ENCODE peak calls at places on chromosomes 12 and 14, in nine cellular contexts. N is KBM-7, Q is WERI-Rb-1, T is thyroid gland, C is right cardiac atrium, O is pancreas, J is AG20443, X is amniotic epithelial cell, M is NCI-H446 treated with DMSO at 0.1 percent for 48 hours. R is an unnamed sample.

GRCh38 chr12:107351716-107352115 is 258.4 kb upstream of the CRY1 start:
- DNase-seq in N (no peak), Q (no peak), T (no peak), C (no peak), O (no peak), J (no peak), X (no peak), M (no peak), R (no peak)

GRCh38 chr14:61753631-61754030 is 8.6 kb upstream of the SNAPC1 start:
- DNase-seq in N (no peak), Q (no peak), T (no peak), C (no peak), O (no peak), J (no peak), X (peak; percentile 53), M (no peak), R (no peak)

GRCh38 chr12:52647601-52648000 is 4.4 kb downstream of the KRT2 start:
- DNase-seq in N (no peak), Q (no peak), T (no peak), C (no peak), O (no peak), J (no peak), X (no peak), M (no peak), R (no peak)

GRCh38 chr12:128729628-128730121 is 94.1 kb downstream of the SLC15A4 start:
- DNase-seq in N (peak; percentile 3), Q (no peak), T (no peak), C (no peak), O (no peak), J (no peak), X (no peak), M (no peak), R (no peak)

GRCh38 chr12:49012739-49013138 is 5.8 kb downstream of the PRKAG1 start:
- DNase-seq in N (no peak), Q (no peak), T (no peak), C (no peak), O (no peak), J (no peak), X (no peak), M (no peak), R (no peak)

GRCh38 chr12:3236345-3237153 is 159.4 kb downstream of the TSPAN9 start:
- DNase-seq in N (no peak), Q (peak; percentile 57), T (no peak), C (no peak), O (no peak), J (peak; percentile 66), X (peak; percentile 82), M (no peak), R (no peak)

GRCh38 chr14:61184117-61184516 is 97.0 kb downstream of the TMEM30B start:
- DNase-seq in N (no peak), Q (no peak), T (no peak), C (no peak), O (no peak), J (peak; percentile 84), X (peak; percentile 83), M (no peak), R (no peak)

GRCh38 chr12:92394895-92395294 is 249.2 kb upstream of the BTG1 start:
- DNase-seq in N (no peak), Q (no peak), T (no peak), C (no peak), O (no peak), J (no peak), X (no peak), M (no peak), R (no peak)

GRCh38 chr12:89225401-89225800 is 126.9 kb downstream of the DUSP6 start:
- DNase-seq in N (no peak), Q (no peak), T (peak; percentile 71), C (no peak), O (no peak), J (peak; percentile 73), X (peak; percentile 69), M (no peak), R (no peak)

GRCh38 chr14:72810201-72810600 is 83.7 kb downstream of the DPF3 start:
- DNase-seq in N (no peak), Q (no peak), T (no peak), C (no peak), O (no peak), J (no peak), X (no peak), M (no peak), R (no peak)

GRCh38 chr12:103712191-103712590 is 125.1 kb downstream of the STAB2 start:
- DNase-seq in N (no peak), Q (no peak), T (no peak), C (no peak), O (no peak), J (no peak), X (no peak), M (no peak), R (no peak)

GRCh38 chr14:26128931-26129674 is 468.7 kb downstream of the NOVA1 start:
- DNase-seq in N (no peak), Q (no peak), T (no peak), C (no peak), O (no peak), J (no peak), X (no peak), M (peak; percentile 86), R (peak; percentile 41)

GRCh38 chr14:83287300-83287699 is 1753.6 kb upstream of the SEL1L start:
- DNase-seq in N (no peak), Q (no peak), T (no peak), C (no peak), O (no peak), J (no peak), X (no peak), M (no peak), R (no peak)

GRCh38 chr12:128025856-128026255 is 241.1 kb upstream of the TMEM132C start:
- DNase-seq in N (no peak), Q (no peak), T (no peak), C (no peak), O (no peak), J (no peak), X (no peak), M (no peak), R (no peak)

GRCh38 chr14:52086755-52087154 is 17.9 kb upstream of the NID2 start:
- DNase-seq in N (no peak), Q (no peak), T (no peak), C (no peak), O (no peak), J (no peak), X (peak; percentile 91), M (no peak), R (no peak)

GRCh38 chr12:62693291-62694040 is 226.8 kb downstream of the MON2 start:
- DNase-seq in N (no peak), Q (no peak), T (no peak), C (peak; percentile 33), O (no peak), J (no peak), X (peak; percentile 34), M (no peak), R (no peak)